ENCODE peak calls at places on chromosomes 2 and 18, in eight cellular contexts. L, X, F, V, O, K, E and A are unnamed samples.

GRCh38 chr2:8216397-8216796 is 465.5 kb upstream of the ID2 start:
- DNase-seq in L (no peak), O (no peak), V (no peak), K (no peak), E (no peak), F (no peak), X (no peak), A (peak)

GRCh38 chr2:102888514-102888913 is 126.7 kb downstream of the TMEM182 start:
- DNase-seq in V (no peak), F (no peak), X (no peak), K (no peak), E (no peak), L (no peak), O (no peak), A (no peak)

GRCh38 chr2:143110759-143111428 is 18.3 kb upstream of the ARHGAP15 start:
- DNase-seq in E (peak), V (peak), X (no peak), K (peak), L (peak), F (peak), O (peak), A (no peak)

GRCh38 chr18:43422483-43422882 is 145.2 kb upstream of the SYT4 start:
- DNase-seq in K (no peak), X (no peak), F (no peak), V (peak), L (no peak), E (no peak), O (no peak), A (no peak)

GRCh38 chr18:59748628-59749360 is 51.6 kb upstream of the CCBE1 start:
- DNase-seq in V (no peak), E (no peak), L (peak), O (no peak), F (no peak), K (no peak), X (no peak), A (no peak)

GRCh38 chr2:101200714-101201113 is 49.5 kb upstream of the TBC1D8 start:
- DNase-seq in L (peak), V (no peak), K (no peak), X (no peak), E (no peak), F (no peak), O (no peak), A (no peak)

GRCh38 chr2:240136671-240137292 is 677 bp upstream of the COPS9 start:
- DNase-seq in L (no peak), X (no peak), F (no peak), O (no peak), E (no peak), V (no peak), K (no peak), A (no peak)

GRCh38 chr2:202109737-202110184 is 36.7 kb downstream of the KIAA2012 start:
- DNase-seq in E (no peak), K (no peak), O (no peak), X (peak), L (no peak), F (no peak), V (peak), A (no peak)

GRCh38 chr2:163649080-163649479 is 86.7 kb downstream of the FIGN start:
- DNase-seq in L (no peak), O (no peak), V (no peak), F (no peak), E (no peak), X (no peak), K (no peak), A (no peak)

GRCh38 chr2:37706334-37706733 is 34.9 kb upstream of the CDC42EP3 start:
- DNase-seq in E (no peak), X (no peak), O (no peak), V (no peak), K (no peak), F (no peak), L (no peak), A (no peak)

GRCh38 chr18:54717673-54718435 is 110.4 kb upstream of the RAB27B start:
- DNase-seq in O (peak), V (peak), X (no peak), F (peak), L (no peak), E (no peak), K (no peak), A (no peak)

GRCh38 chr2:163341426-163341825 is 394.4 kb downstream of the FIGN start:
- DNase-seq in F (no peak), O (no peak), K (no peak), V (no peak), E (no peak), X (no peak), L (no peak), A (no peak)

GRCh38 chr2:5250482-5250881 is 441.7 kb upstream of the SOX11 start:
- DNase-seq in E (no peak), X (no peak), O (no peak), F (no peak), L (no peak), K (no peak), V (peak), A (no peak)

GRCh38 chr2:241933175-241933911 is 63.8 kb downstream of the RTP5 start:
- DNase-seq in L (no peak), F (no peak), E (no peak), K (no peak), O (no peak), X (no peak), V (no peak), A (no peak)

GRCh38 chr2:75076088-75076487 is 117.6 kb downstream of the POLE4 start:
- DNase-seq in F (no peak), L (no peak), O (no peak), E (no peak), K (no peak), V (no peak), X (no peak), A (no peak)

GRCh38 chr18:63150942-63151421 is 168.6 kb downstream of the BCL2 start:
- DNase-seq in K (no peak), F (no peak), E (no peak), X (no peak), L (no peak), O (no peak), V (no peak), A (no peak)

GRCh38 chr2:42217307-42217706 is 48.2 kb downstream of the EML4 start:
- DNase-seq in E (no peak), X (no peak), L (no peak), F (no peak), O (no peak), K (peak), V (no peak), A (no peak)

GRCh38 chr2:145723872-145724271 is 1204.0 kb upstream of the ZEB2 start:
- DNase-seq in F (no peak), V (no peak), O (no peak), L (no peak), K (no peak), X (no peak), E (no peak), A (no peak)

GRCh38 chr2:235132641-235133040 is 180.8 kb downstream of the SH3BP4 start:
- DNase-seq in X (no peak), F (no peak), V (no peak), O (no peak), K (no peak), L (no peak), E (no peak), A (no peak)

GRCh38 chr2:74548285-74548918 is 5.3 kb downstream of the LOXL3 start:
- DNase-seq in X (no peak), K (no peak), O (no peak), L (no peak), V (peak), E (no peak), F (no peak), A (no peak)

GRCh38 chr2:128752691-128753263 is 434.1 kb upstream of the HS6ST1 start:
- DNase-seq in K (no peak), X (no peak), O (no peak), L (no peak), E (no peak), F (no peak), V (no peak), A (no peak)

GRCh38 chr2:130370490-130370889 is 14.6 kb downstream of the PTPN18 start:
- DNase-seq in V (no peak), L (no peak), O (no peak), F (peak), K (no peak), E (no peak), X (peak), A (peak)
- TF ChIP-seq POLR2AphosphoS5 in V (no peak), L (no peak), O (no peak), F (peak), K (no peak), E (no peak), X (no peak), A (no peak)

DNA sequence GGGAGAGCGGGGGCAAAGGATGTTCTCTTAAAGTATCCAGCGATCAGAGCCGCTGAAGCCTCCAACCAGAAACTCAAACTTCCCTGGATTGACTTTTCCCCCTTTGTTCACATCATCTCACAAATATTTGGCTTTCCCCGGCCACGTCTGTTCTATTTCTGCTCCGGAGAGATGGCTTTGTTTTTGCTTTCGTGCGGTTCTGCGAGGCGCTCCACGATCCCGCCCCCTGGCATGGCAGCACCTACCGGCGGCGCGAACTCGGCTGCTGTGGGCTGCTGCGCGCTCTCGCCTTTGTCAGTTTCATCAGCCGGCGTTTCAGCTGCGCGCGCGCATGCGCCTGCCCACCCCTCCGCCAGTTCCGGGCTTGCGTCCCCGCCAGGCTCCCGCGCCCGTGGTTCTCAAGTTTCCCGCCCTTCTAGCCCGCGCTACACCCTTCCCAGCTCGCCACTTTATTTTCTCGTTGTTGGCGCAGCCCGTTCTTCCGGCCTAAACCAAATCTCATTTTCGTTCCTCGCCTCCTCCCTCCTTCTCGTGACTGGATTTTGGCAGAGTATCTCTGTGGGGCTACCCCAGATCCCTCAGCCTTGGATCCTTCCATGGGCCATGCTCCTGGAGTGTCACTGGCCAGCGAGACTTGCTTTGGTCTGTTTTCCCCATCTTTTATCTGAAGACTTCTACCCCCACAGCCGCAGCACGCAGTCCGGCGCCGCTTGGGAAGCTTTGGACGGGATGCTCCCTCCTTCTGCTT is 98.0 kb downstream of the INSIG2 start:
- DNase-seq in E (peak), L (peak), V (peak), K (no peak), O (peak), F (peak), X (peak), A (peak)
- TF ChIP-seq CTCF in E (no peak), L (no peak), V (no peak), K (no peak), O (no peak), F (no peak), X (no peak), A (no peak)

GRCh38 chr2:9617749-9618148 is 13.0 kb downstream of the YWHAQ start:
- DNase-seq in L (no peak), K (no peak), O (no peak), F (no peak), V (no peak), X (no peak), E (no peak), A (no peak)
- TF ChIP-seq POLR2AphosphoS5 in L (no peak), K (no peak), O (no peak), F (no peak), V (no peak), X (peak), E (no peak), A (no peak)

GRCh38 chr2:17879137-17879912 is 858 bp downstream of the KCNS3 start:
- DNase-seq in O (no peak), X (peak), E (no peak), L (peak), F (no peak), K (no peak), V (peak), A (no peak)
- TF ChIP-seq CTCF in O (no peak), X (no peak), E (no peak), L (peak), F (no peak), K (peak), V (no peak), A (no peak)

GRCh38 chr2:117984208-117984607 is 29.7 kb downstream of the CCDC93 start:
- DNase-seq in K (no peak), E (no peak), V (no peak), L (no peak), X (no peak), F (no peak), O (no peak), A (no peak)

GRCh38 chr2:117989854-117990438 is 23.9 kb downstream of the CCDC93 start:
- DNase-seq in L (no peak), K (no peak), E (no peak), X (no peak), V (no peak), F (no peak), O (no peak), A (no peak)

GRCh38 chr2:117983040-117983439 is 30.8 kb downstream of the CCDC93 start:
- DNase-seq in L (no peak), F (no peak), O (no peak), X (no peak), E (no peak), V (no peak), K (no peak), A (no peak)

GRCh38 chr2:117985092-117985491 is 28.8 kb downstream of the CCDC93 start:
- DNase-seq in E (no peak), F (no peak), V (peak), X (no peak), L (no peak), O (no peak), K (no peak), A (no peak)

GRCh38 chr2:117987121-117987520 is 26.7 kb downstream of the CCDC93 start:
- DNase-seq in V (no peak), K (no peak), X (no peak), L (no peak), F (no peak), O (no peak), E (no peak), A (no peak)
- TF ChIP-seq POLR2AphosphoS5 in V (no peak), K (no peak), X (no peak), L (no peak), F (no peak), O (no peak), E (no peak), A (no peak)